ENCODE peak calls at places on chromosomes 4 and X, in ten cellular contexts. S, C, V, W, L, U, H, M, J and X are unnamed samples.
A peak's percentile ranks its signal among the peaks of the same experiment; 100 is the strongest.

GRCh38 chr4:103998752-103999151 is 279.0 kb upstream of the TACR3 start:
- DNase-seq in J (no peak), W (no peak), C (no peak), M (no peak), U (no peak), V (no peak), H (no peak), L (no peak), S (no peak), X (no peak)

GRCh38 chrX:51461053-51462050 is 35.0 kb downstream of the NUDT11 start:
- DNase-seq in U (peak; percentile 42), M (no peak), H (no peak), W (no peak), S (no peak), V (no peak), L (no peak), C (no peak), J (no peak), X (no peak)

GRCh38 chrX:150663061-150663460 is 30.1 kb upstream of the MTMR1 start:
- DNase-seq in U (no peak), V (no peak), S (no peak), H (no peak), M (no peak), L (no peak), W (no peak), J (no peak), C (no peak), X (no peak)

GRCh38 chr4:183392377-183392776 is 52.1 kb upstream of the CDKN2AIP start:
- DNase-seq in U (no peak), S (no peak), M (no peak), J (peak; percentile 6), W (no peak), L (no peak), V (no peak), H (no peak), C (no peak), X (no peak)

GRCh38 chr4:156970501-156971167 is 965 bp downstream of the PDGFC start:
- DNase-seq in H (peak; percentile 66), W (peak; percentile 1), L (peak; percentile 73), V (peak; percentile 60), J (peak; percentile 82), U (peak; percentile 62), M (peak; percentile 67), S (no peak), C (peak; percentile 61), X (peak; percentile 68)

GRCh38 chr4:31051565-31051964 is 331.4 kb downstream of the PCDH7 start:
- DNase-seq in S (no peak), C (no peak), H (no peak), V (no peak), U (peak; percentile 18), J (no peak), W (no peak), L (no peak), M (no peak), X (no peak)

GRCh38 chr4:181911420-181911819 is 331.8 kb upstream of the TENM3 start:
- DNase-seq in W (no peak), H (no peak), C (no peak), V (no peak), M (no peak), S (no peak), J (no peak), U (peak; percentile 79), L (no peak), X (no peak)

GRCh38 chrX:48996969-48997368 is 5.1 kb downstream of the GRIPAP1 start:
- DNase-seq in S (no peak), W (no peak), U (no peak), L (no peak), J (no peak), M (no peak), V (no peak), H (no peak), C (no peak), X (no peak)

GRCh38 chrX:9857575-9857974 is 71.3 kb downstream of the SHROOM2 start:
- DNase-seq in V (no peak), L (no peak), S (no peak), H (no peak), W (no peak), C (no peak), J (no peak), U (no peak), M (no peak), X (no peak)

GRCh38 chr4:82561745-82562552 is at the start of gene TMEM150C:
- DNase-seq in U (no peak), J (peak; percentile 59), S (no peak), L (peak; percentile 53), W (no peak), V (no peak), H (peak; percentile 54), C (peak; percentile 22), M (peak; percentile 45), X (peak; percentile 36)

GRCh38 chr4:147730333-147730732 is 1.6 kb upstream of the ARHGAP10 start:
- DNase-seq in L (no peak), J (no peak), M (no peak), U (no peak), H (no peak), W (no peak), C (no peak), S (no peak), V (no peak), X (no peak)

GRCh38 chrX:103406256-103406655 is 29.9 kb downstream of the BEX3 start:
- DNase-seq in L (no peak), H (no peak), J (no peak), C (no peak), V (no peak), U (no peak), M (no peak), S (no peak), W (no peak), X (no peak)

GRCh38 chrX:17425151-17425550 is 50.2 kb downstream of the NHS start:
- DNase-seq in S (no peak), U (peak; percentile 31), V (no peak), H (no peak), W (no peak), C (no peak), L (no peak), J (no peak), M (no peak), X (no peak)

GRCh38 chr4:98653890-98654867 is 4.2 kb downstream of the TSPAN5 start:
- DNase-seq in V (peak; percentile 27), M (peak; percentile 53), W (no peak), J (no peak), U (peak; percentile 98), S (no peak), C (no peak), L (no peak), H (no peak), X (peak; percentile 39)

GRCh38 chrX:45769919-45770582 is 569.4 kb upstream of the DIPK2B start:
- DNase-seq in S (no peak), V (peak; percentile 76), L (peak; percentile 67), M (peak; percentile 79), U (peak; percentile 91), H (peak; percentile 74), J (peak; percentile 83), C (peak; percentile 71), W (peak; percentile 2), X (peak; percentile 73)

DNA sequence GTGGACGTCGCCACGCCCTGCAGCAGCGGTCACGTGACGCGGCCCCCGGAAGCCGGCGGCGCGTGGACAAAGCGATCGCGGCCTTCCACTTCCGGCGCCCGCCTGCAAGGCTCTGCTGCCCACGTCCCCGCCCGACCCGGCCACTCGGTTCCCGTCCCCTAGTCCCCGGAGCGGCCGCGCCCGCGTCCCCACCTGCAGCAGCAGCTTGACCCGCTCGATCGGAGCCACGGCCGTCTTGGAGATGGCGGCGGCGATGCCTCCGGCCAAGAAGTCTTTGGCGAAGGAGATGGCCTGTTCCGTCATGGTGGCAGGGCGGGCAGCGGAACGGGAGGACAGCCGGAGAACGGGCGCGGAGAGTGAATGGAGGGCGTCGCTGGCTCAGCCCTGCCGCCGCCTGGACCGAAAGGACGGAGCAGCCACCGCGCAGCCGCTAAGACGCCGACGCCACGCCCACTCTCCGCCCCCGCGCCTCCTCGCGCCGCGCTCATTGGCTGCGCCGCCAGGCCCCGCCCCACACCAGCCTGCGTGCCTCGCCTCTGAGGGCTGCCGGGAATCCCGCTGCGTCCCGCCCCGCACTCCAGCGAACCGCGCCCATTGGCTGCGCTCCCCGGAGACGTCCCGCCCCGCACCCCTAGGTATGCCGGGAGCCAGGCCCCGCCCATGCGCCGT is at the start of gene SLC25A6:
- DNase-seq in W (no peak), L (peak; percentile 99), J (peak; percentile 99), S (no peak), M (peak; percentile 99), V (peak; percentile 100), U (peak; percentile 95), H (peak; percentile 100), C (peak; percentile 99), X (peak; percentile 99)
- TF ChIP-seq POLR2A in W (peak; percentile 95), L (peak; percentile 96), J (peak; percentile 80), S (peak; percentile 63), M (peak; percentile 91), V (peak; percentile 57), U (peak; percentile 97), H (peak; percentile 92), C (peak; percentile 94), X (peak; percentile 95)

DNA sequence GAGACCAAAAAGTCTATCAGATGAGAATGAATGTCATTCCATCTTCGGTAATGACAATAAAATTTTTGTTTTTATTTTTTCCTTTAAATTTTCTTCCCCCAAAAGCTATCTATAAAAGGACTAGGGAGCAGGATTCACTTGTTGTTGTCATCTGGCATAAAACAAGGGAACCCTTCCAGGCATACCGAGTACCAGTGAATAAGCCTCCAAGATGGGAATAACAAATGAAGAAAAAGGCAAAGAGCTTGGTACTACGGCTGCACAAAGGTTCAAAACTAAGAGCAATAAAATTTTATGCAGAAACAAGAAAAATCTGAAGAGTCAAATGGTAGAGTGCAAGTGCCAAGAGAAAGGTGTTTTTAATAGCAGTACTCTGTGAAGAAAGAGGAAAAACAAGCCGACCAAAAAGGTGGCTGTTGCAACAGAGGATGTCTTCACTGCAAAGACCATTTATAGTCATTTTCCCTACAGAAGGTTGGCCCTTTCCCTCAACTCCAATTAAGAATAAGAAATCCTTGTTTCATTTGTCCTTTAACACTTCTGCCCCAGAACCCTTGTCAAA is 25.8 kb downstream of the PPP3CA start:
- DNase-seq in M (no peak), W (no peak), V (no peak), U (no peak), S (no peak), C (no peak), H (no peak), L (no peak), J (no peak), X (no peak)
- H3K4me1 ChIP-seq in M (peaks cover 5% of the 10 kb centered on the region), W (no peaks in the 10 kb centered on the region), V (no peaks in the 10 kb centered on the region), U (no peaks in the 10 kb centered on the region), S (peaks cover 44% of the 10 kb centered on the region), C (no peaks in the 10 kb centered on the region), H (no peaks in the 10 kb centered on the region), L (no peaks in the 10 kb centered on the region), J (peaks cover 16% of the 10 kb centered on the region), X (peaks cover 8% of the 10 kb centered on the region)

DNA sequence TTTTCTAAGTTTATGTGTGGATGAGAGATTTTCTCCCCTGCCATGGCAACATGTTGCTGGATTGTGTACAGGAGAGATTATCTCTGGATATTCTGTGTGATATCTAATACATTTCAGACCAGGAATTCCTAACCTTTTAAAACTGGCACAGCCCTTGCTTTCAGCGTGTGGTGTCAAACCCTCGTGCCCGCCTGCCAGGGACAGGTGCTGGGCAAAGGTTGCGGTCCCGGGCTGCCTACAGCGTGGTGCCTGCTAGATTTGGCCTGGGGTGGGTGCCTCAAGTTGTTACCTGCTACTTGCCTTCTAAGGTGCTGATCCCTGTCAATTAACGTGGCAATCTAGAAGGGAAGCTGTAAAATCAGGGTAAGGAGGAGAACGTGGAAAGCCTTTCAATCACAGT is 100.6 kb downstream of the TMEM131L start:
- DNase-seq in W (no peak), H (no peak), J (no peak), U (no peak), V (no peak), L (peak; percentile 54), M (no peak), S (no peak), C (peak; percentile 33), X (no peak)
- TF ChIP-seq POLR2A in W (no peak), H (no peak), J (no peak), U (no peak), V (no peak), L (no peak), M (no peak), S (no peak), C (no peak), X (no peak)

GRCh38 chr4:78662661-78663060 is 111.1 kb downstream of the ANXA3 start:
- DNase-seq in S (no peak), V (no peak), J (no peak), U (no peak), L (no peak), M (no peak), H (no peak), C (no peak), W (no peak), X (no peak)
- H3K4me1 ChIP-seq in S (peaks cover 14% of the 10 kb centered on the region), V (no peaks in the 10 kb centered on the region), J (peaks cover 33% of the 10 kb centered on the region), U (peaks cover 5% of the 10 kb centered on the region), L (peaks cover 7% of the 10 kb centered on the region), M (no peaks in the 10 kb centered on the region), H (no peaks in the 10 kb centered on the region), C (peaks cover 9% of the 10 kb centered on the region), W (no peaks in the 10 kb centered on the region), X (peaks cover 17% of the 10 kb centered on the region)